ENCODE peak calls at places on chromosomes 13 and 19, in seven cellular contexts. One of them, this sample, is unnamed.

GRCh38 chr13:86563308-86563707 is 764.1 kb upstream of the SLITRK6 start:
- DNase-seq in A549: no peak
- DNase-seq in kidney: no peak
- DNase-seq in ascending aorta: no peak
- DNase-seq in CD4-positive, alpha-beta memory T cell: no peak
- DNase-seq in neuronal stem cell: no peak
- DNase-seq in IMR-90: peak
- DNase-seq in this sample: peak

GRCh38 chr19:51783373-51783772 is 11.6 kb upstream of the FPR3 start:
- DNase-seq in A549: peak
- DNase-seq in kidney: no peak
- DNase-seq in ascending aorta: no peak
- DNase-seq in CD4-positive, alpha-beta memory T cell: no peak
- DNase-seq in neuronal stem cell: no peak
- DNase-seq in IMR-90: no peak
- DNase-seq in this sample: peak

GRCh38 chr19:10105241-10106099 is 692 bp upstream of the PPAN start:
- DNase-seq in A549: no peak
- DNase-seq in kidney: no peak
- DNase-seq in ascending aorta: peak
- DNase-seq in CD4-positive, alpha-beta memory T cell: no peak
- DNase-seq in neuronal stem cell: no peak
- DNase-seq in IMR-90: no peak
- DNase-seq in this sample: no peak

GRCh38 chr19:30391554-30392551 is 19.7 kb downstream of the ZNF536 start:
- DNase-seq in A549: no peak
- DNase-seq in kidney: no peak
- DNase-seq in ascending aorta: no peak
- DNase-seq in CD4-positive, alpha-beta memory T cell: no peak
- DNase-seq in neuronal stem cell: no peak
- DNase-seq in IMR-90: no peak
- DNase-seq in this sample: peak

GRCh38 chr19:15091918-15092753 is 10.1 kb downstream of the OR1I1 start:
- DNase-seq in A549: peak
- DNase-seq in kidney: no peak
- DNase-seq in ascending aorta: no peak
- DNase-seq in CD4-positive, alpha-beta memory T cell: peak
- DNase-seq in neuronal stem cell: peak
- DNase-seq in IMR-90: peak
- DNase-seq in this sample: peak

GRCh38 chr19:2309734-2310362 is 1.9 kb upstream of the LINGO3 start:
- DNase-seq in A549: peak
- DNase-seq in kidney: no peak
- DNase-seq in ascending aorta: no peak
- DNase-seq in CD4-positive, alpha-beta memory T cell: no peak
- DNase-seq in neuronal stem cell: no peak
- DNase-seq in IMR-90: peak
- DNase-seq in this sample: no peak

GRCh38 chr19:35587326-35587725 is 1.4 kb downstream of the PMIS2 start:
- DNase-seq in A549: no peak
- DNase-seq in kidney: no peak
- DNase-seq in ascending aorta: no peak
- DNase-seq in CD4-positive, alpha-beta memory T cell: no peak
- DNase-seq in neuronal stem cell: no peak
- DNase-seq in IMR-90: no peak
- DNase-seq in this sample: no peak

GRCh38 chr13:21616880-21617279 is 12.9 kb upstream of the MICU2 start:
- DNase-seq in A549: no peak
- DNase-seq in kidney: no peak
- DNase-seq in ascending aorta: no peak
- DNase-seq in CD4-positive, alpha-beta memory T cell: no peak
- DNase-seq in neuronal stem cell: no peak
- DNase-seq in IMR-90: no peak
- DNase-seq in this sample: no peak

GRCh38 chr13:47859129-47859528 is 141.9 kb downstream of the SUCLA2 start:
- DNase-seq in A549: no peak
- DNase-seq in kidney: no peak
- DNase-seq in ascending aorta: no peak
- DNase-seq in CD4-positive, alpha-beta memory T cell: no peak
- DNase-seq in neuronal stem cell: no peak
- DNase-seq in IMR-90: no peak
- DNase-seq in this sample: no peak

GRCh38 chr13:57629821-57630235 is 1.7 kb upstream of the PCDH17 start:
- DNase-seq in A549: peak
- DNase-seq in kidney: peak
- DNase-seq in ascending aorta: peak
- DNase-seq in CD4-positive, alpha-beta memory T cell: peak
- DNase-seq in neuronal stem cell: peak
- DNase-seq in IMR-90: peak
- DNase-seq in this sample: peak

GRCh38 chr13:97134364-97135095 is 87.6 kb upstream of the MBNL2 start:
- DNase-seq in A549: no peak
- DNase-seq in kidney: no peak
- DNase-seq in ascending aorta: no peak
- DNase-seq in CD4-positive, alpha-beta memory T cell: no peak
- DNase-seq in neuronal stem cell: no peak
- DNase-seq in IMR-90: peak
- DNase-seq in this sample: no peak

GRCh38 chr19:22797040-22797439 is 13.1 kb upstream of the ZNF99 start:
- DNase-seq in A549: no peak
- DNase-seq in kidney: no peak
- DNase-seq in ascending aorta: no peak
- DNase-seq in CD4-positive, alpha-beta memory T cell: no peak
- DNase-seq in neuronal stem cell: no peak
- DNase-seq in IMR-90: no peak
- DNase-seq in this sample: no peak

GRCh38 chr13:111325146-111325890 is 4.9 kb downstream of the TEX29 start:
- DNase-seq in A549: no peak
- DNase-seq in kidney: peak
- DNase-seq in ascending aorta: no peak
- DNase-seq in CD4-positive, alpha-beta memory T cell: no peak
- DNase-seq in neuronal stem cell: no peak
- DNase-seq in IMR-90: no peak
- DNase-seq in this sample: no peak

GRCh38 chr13:108190897-108191296 is 24.4 kb downstream of the LIG4 start:
- DNase-seq in A549: no peak
- DNase-seq in kidney: no peak
- DNase-seq in ascending aorta: no peak
- DNase-seq in CD4-positive, alpha-beta memory T cell: no peak
- DNase-seq in neuronal stem cell: no peak
- DNase-seq in IMR-90: no peak
- DNase-seq in this sample: no peak

GRCh38 chr19:49272204-49272603 is 52.8 kb downstream of the SLC6A16 start:
- DNase-seq in A549: peak
- DNase-seq in kidney: no peak
- DNase-seq in ascending aorta: no peak
- DNase-seq in CD4-positive, alpha-beta memory T cell: no peak
- DNase-seq in neuronal stem cell: no peak
- DNase-seq in IMR-90: peak
- DNase-seq in this sample: no peak

GRCh38 chr19:7980168-7980567 is 25.3 kb downstream of the ELAVL1 start:
- DNase-seq in A549: no peak
- DNase-seq in kidney: peak
- DNase-seq in ascending aorta: no peak
- DNase-seq in CD4-positive, alpha-beta memory T cell: no peak
- DNase-seq in neuronal stem cell: no peak
- DNase-seq in IMR-90: no peak
- DNase-seq in this sample: no peak

GRCh38 chr13:106455190-106455589 is 80.3 kb downstream of the EFNB2 start:
- DNase-seq in A549: no peak
- DNase-seq in kidney: no peak
- DNase-seq in ascending aorta: no peak
- DNase-seq in CD4-positive, alpha-beta memory T cell: no peak
- DNase-seq in neuronal stem cell: no peak
- DNase-seq in IMR-90: no peak
- DNase-seq in this sample: no peak

GRCh38 chr19:19501798-19502197 is 13.6 kb downstream of the TSSK6 start:
- DNase-seq in A549: no peak
- DNase-seq in kidney: peak
- DNase-seq in ascending aorta: no peak
- DNase-seq in CD4-positive, alpha-beta memory T cell: no peak
- DNase-seq in neuronal stem cell: no peak
- DNase-seq in IMR-90: no peak
- DNase-seq in this sample: no peak

GRCh38 chr13:91078093-91078679 is 269.3 kb upstream of the MIR17HG start:
- DNase-seq in A549: peak
- DNase-seq in kidney: no peak
- DNase-seq in ascending aorta: no peak
- DNase-seq in CD4-positive, alpha-beta memory T cell: no peak
- DNase-seq in neuronal stem cell: no peak
- DNase-seq in IMR-90: no peak
- DNase-seq in this sample: peak

GRCh38 chr19:36488118-36488815 is 1.1 kb downstream of the ZNF566 start:
- DNase-seq in A549: no peak
- DNase-seq in kidney: no peak
- DNase-seq in ascending aorta: no peak
- DNase-seq in CD4-positive, alpha-beta memory T cell: no peak
- DNase-seq in neuronal stem cell: no peak
- DNase-seq in IMR-90: peak
- DNase-seq in this sample: no peak

GRCh38 chr13:114128624-114129522 is 3.5 kb downstream of the RASA3 start:
- DNase-seq in A549: no peak
- DNase-seq in kidney: peak
- DNase-seq in ascending aorta: peak
- DNase-seq in CD4-positive, alpha-beta memory T cell: peak
- DNase-seq in neuronal stem cell: no peak
- DNase-seq in IMR-90: peak
- DNase-seq in this sample: peak

GRCh38 chr19:28067882-28068281 is 1145.1 kb downstream of the UQCRFS1 start:
- DNase-seq in A549: no peak
- DNase-seq in kidney: no peak
- DNase-seq in ascending aorta: no peak
- DNase-seq in CD4-positive, alpha-beta memory T cell: no peak
- DNase-seq in neuronal stem cell: no peak
- DNase-seq in IMR-90: no peak
- DNase-seq in this sample: no peak

GRCh38 chr19:18399008-18399407 is 1.6 kb upstream of the LRRC25 start:
- DNase-seq in A549: peak
- DNase-seq in kidney: peak
- DNase-seq in ascending aorta: no peak
- DNase-seq in CD4-positive, alpha-beta memory T cell: no peak
- DNase-seq in neuronal stem cell: no peak
- DNase-seq in IMR-90: peak
- DNase-seq in this sample: no peak

GRCh38 chr19:28871099-28871725 is 341.7 kb downstream of the UQCRFS1 start:
- DNase-seq in A549: no peak
- DNase-seq in kidney: no peak
- DNase-seq in ascending aorta: no peak
- DNase-seq in CD4-positive, alpha-beta memory T cell: no peak
- DNase-seq in neuronal stem cell: no peak
- DNase-seq in IMR-90: no peak
- DNase-seq in this sample: no peak

GRCh38 chr13:51636349-51636890 is 52.2 kb downstream of the WDFY2 start:
- DNase-seq in A549: peak
- DNase-seq in kidney: no peak
- DNase-seq in ascending aorta: no peak
- DNase-seq in CD4-positive, alpha-beta memory T cell: no peak
- DNase-seq in neuronal stem cell: no peak
- DNase-seq in IMR-90: no peak
- DNase-seq in this sample: no peak

GRCh38 chr19:1967087-1967608 is 26.2 kb downstream of the CSNK1G2 start:
- DNase-seq in A549: no peak
- DNase-seq in kidney: peak
- DNase-seq in ascending aorta: no peak
- DNase-seq in CD4-positive, alpha-beta memory T cell: peak
- DNase-seq in neuronal stem cell: no peak
- DNase-seq in IMR-90: no peak
- DNase-seq in this sample: no peak

GRCh38 chr13:77139311-77139710 is 112.4 kb upstream of the FBXL3 start:
- DNase-seq in A549: no peak
- DNase-seq in kidney: no peak
- DNase-seq in ascending aorta: no peak
- DNase-seq in CD4-positive, alpha-beta memory T cell: no peak
- DNase-seq in neuronal stem cell: no peak
- DNase-seq in IMR-90: peak
- DNase-seq in this sample: no peak

GRCh38 chr19:13036366-13036976 is 41.2 kb downstream of the NFIX start:
- DNase-seq in A549: peak
- DNase-seq in kidney: no peak
- DNase-seq in ascending aorta: peak
- DNase-seq in CD4-positive, alpha-beta memory T cell: no peak
- DNase-seq in neuronal stem cell: no peak
- DNase-seq in IMR-90: peak
- DNase-seq in this sample: peak

GRCh38 chr19:47210689-47211316 is 20.2 kb downstream of the BBC3 start:
- DNase-seq in A549: peak
- DNase-seq in kidney: no peak
- DNase-seq in ascending aorta: peak
- DNase-seq in CD4-positive, alpha-beta memory T cell: peak
- DNase-seq in neuronal stem cell: peak
- DNase-seq in IMR-90: peak
- DNase-seq in this sample: peak

GRCh38 chr13:73090116-73090811 is 31.5 kb downstream of the KLF5 start:
- DNase-seq in A549: peak
- DNase-seq in kidney: no peak
- DNase-seq in ascending aorta: no peak
- DNase-seq in CD4-positive, alpha-beta memory T cell: no peak
- DNase-seq in neuronal stem cell: no peak
- DNase-seq in IMR-90: peak
- DNase-seq in this sample: peak

GRCh38 chr13:76020421-76020955 is 384.4 kb downstream of the LMO7 start:
- DNase-seq in A549: no peak
- DNase-seq in kidney: no peak
- DNase-seq in ascending aorta: no peak
- DNase-seq in CD4-positive, alpha-beta memory T cell: no peak
- DNase-seq in neuronal stem cell: no peak
- DNase-seq in IMR-90: no peak
- DNase-seq in this sample: no peak
- H3K27ac ChIP-seq in A549: no peak
- H3K27ac ChIP-seq in kidney: no peak
- H3K27ac ChIP-seq in ascending aorta: no peak
- H3K27ac ChIP-seq in CD4-positive, alpha-beta memory T cell: no peak
- H3K27ac ChIP-seq in neuronal stem cell: no peak
- H3K27ac ChIP-seq in IMR-90: no peak
- H3K27ac ChIP-seq in this sample: peak

GRCh38 chr19:45112111-45112827 is 19.3 kb downstream of the PPP1R37 start:
- DNase-seq in A549: no peak
- DNase-seq in kidney: no peak
- DNase-seq in ascending aorta: no peak
- DNase-seq in CD4-positive, alpha-beta memory T cell: no peak
- DNase-seq in neuronal stem cell: no peak
- DNase-seq in IMR-90: no peak
- DNase-seq in this sample: no peak
- H3K27ac ChIP-seq in A549: no peak
- H3K27ac ChIP-seq in kidney: no peak
- H3K27ac ChIP-seq in ascending aorta: no peak
- H3K27ac ChIP-seq in CD4-positive, alpha-beta memory T cell: no peak
- H3K27ac ChIP-seq in neuronal stem cell: no peak
- H3K27ac ChIP-seq in IMR-90: no peak
- H3K27ac ChIP-seq in this sample: no peak

GRCh38 chr13:28248080-28248479 is 109.7 kb downstream of the PAN3 start:
- DNase-seq in A549: no peak
- DNase-seq in kidney: no peak
- DNase-seq in ascending aorta: no peak
- DNase-seq in CD4-positive, alpha-beta memory T cell: no peak
- DNase-seq in neuronal stem cell: no peak
- DNase-seq in IMR-90: no peak
- DNase-seq in this sample: no peak
- H3K27ac ChIP-seq in A549: no peak
- H3K27ac ChIP-seq in kidney: no peak
- H3K27ac ChIP-seq in ascending aorta: no peak
- H3K27ac ChIP-seq in CD4-positive, alpha-beta memory T cell: no peak
- H3K27ac ChIP-seq in neuronal stem cell: no peak
- H3K27ac ChIP-seq in IMR-90: no peak
- H3K27ac ChIP-seq in this sample: no peak

GRCh38 chr13:33347866-33348265 is 62.3 kb upstream of the STARD13 start:
- DNase-seq in A549: no peak
- DNase-seq in kidney: no peak
- DNase-seq in ascending aorta: no peak
- DNase-seq in CD4-positive, alpha-beta memory T cell: no peak
- DNase-seq in neuronal stem cell: no peak
- DNase-seq in IMR-90: no peak
- DNase-seq in this sample: no peak
- H3K27ac ChIP-seq in A549: no peak
- H3K27ac ChIP-seq in kidney: no peak
- H3K27ac ChIP-seq in ascending aorta: peak
- H3K27ac ChIP-seq in CD4-positive, alpha-beta memory T cell: no peak
- H3K27ac ChIP-seq in neuronal stem cell: no peak
- H3K27ac ChIP-seq in IMR-90: peak
- H3K27ac ChIP-seq in this sample: no peak